ENCODE peak calls at places on chromosomes 2 and 18, in eight cellular contexts. P is brain microvascular endothelial cell, X is heart left ventricle, T is testis, B is SJSA1, C is neural progenitor cell, Y is A673, U is AG04450. F is an unnamed sample.

GRCh38 chr2:16900405-16901025 is 234.9 kb upstream of the CYRIA start:
- DNase-seq in B (no peak), P (no peak), C (peak; percentile 71), T (peak; percentile 22), X (no peak), Y (peak; percentile 68), U (no peak), F (no peak)

GRCh38 chr2:41621578-41621977 is 426.2 kb upstream of the PKDCC start:
- DNase-seq in U (no peak), X (no peak), P (no peak), B (no peak), Y (no peak), C (no peak), T (no peak), F (no peak)

GRCh38 chr2:174516495-174517378 is 29.9 kb upstream of the GPR155 start:
- DNase-seq in C (no peak), B (no peak), X (no peak), T (no peak), U (no peak), Y (no peak), P (no peak), F (no peak)

GRCh38 chr2:144099340-144099739 is 420.6 kb downstream of the ZEB2 start:
- DNase-seq in U (no peak), P (no peak), Y (no peak), C (no peak), T (no peak), B (no peak), X (no peak), F (no peak)

GRCh38 chr2:96359310-96359709 is 23.7 kb downstream of the NCAPH start:
- DNase-seq in Y (no peak), P (no peak), B (no peak), C (no peak), T (peak; percentile 65), X (no peak), U (no peak), F (no peak)

GRCh38 chr18:76493213-76494107 is 1.6 kb downstream of the ZNF516 start:
- DNase-seq in C (peak; percentile 68), Y (peak; percentile 56), T (no peak), P (peak; percentile 40), U (no peak), B (peak; percentile 66), X (no peak), F (peak; percentile 72)

GRCh38 chr2:35946431-35946991 is 409.1 kb upstream of the CRIM1 start:
- DNase-seq in X (no peak), Y (no peak), T (no peak), B (no peak), P (no peak), U (no peak), C (no peak), F (no peak)

GRCh38 chr2:172065086-172065485 is 20.2 kb upstream of the DLX1 start:
- DNase-seq in T (no peak), U (no peak), Y (no peak), P (no peak), X (no peak), B (no peak), C (no peak), F (peak; percentile 25)

GRCh38 chr18:63879684-63880083 is 7.8 kb upstream of the SERPINB2 start:
- DNase-seq in Y (no peak), X (no peak), C (no peak), P (peak; percentile 54), U (no peak), B (no peak), T (no peak), F (peak; percentile 19)

GRCh38 chr2:215870088-215870490 is 143.3 kb downstream of the MREG start:
- DNase-seq in B (no peak), C (no peak), X (no peak), U (no peak), T (no peak), Y (peak; percentile 49), P (peak; percentile 37), F (peak; percentile 82)

GRCh38 chr2:188610827-188611226 is 319.2 kb downstream of the GULP1 start:
- DNase-seq in U (no peak), Y (no peak), B (no peak), C (no peak), T (no peak), X (no peak), P (no peak), F (peak; percentile 61)

GRCh38 chr18:37698508-37699035 is 133.0 kb upstream of the CELF4 start:
- DNase-seq in U (no peak), X (no peak), P (no peak), B (no peak), C (no peak), T (no peak), Y (no peak), F (no peak)

GRCh38 chr2:60794271-60794863 is 38.3 kb downstream of the PAPOLG start:
- DNase-seq in C (no peak), X (no peak), P (no peak), B (peak; percentile 9), Y (peak; percentile 58), T (no peak), U (no peak), F (peak; percentile 34)

GRCh38 chr2:30511122-30512083 is 64.4 kb downstream of the LCLAT1 start:
- DNase-seq in Y (no peak), X (peak; percentile 46), U (no peak), P (peak; percentile 72), B (peak; percentile 68), T (no peak), C (no peak), F (peak; percentile 81)

GRCh38 chr2:100137877-100138570 is 4.4 kb downstream of the AFF3 start:
- DNase-seq in Y (no peak), U (no peak), C (no peak), B (no peak), T (no peak), P (no peak), X (no peak), F (no peak)

GRCh38 chr2:217367464-217367863 is 507.6 kb upstream of the TNP1 start:
- DNase-seq in P (no peak), C (no peak), T (no peak), B (peak; percentile 60), U (peak; percentile 48), X (no peak), Y (no peak), F (no peak)

GRCh38 chr2:8019934-8020333 is 661.9 kb upstream of the ID2 start:
- DNase-seq in P (no peak), T (no peak), X (no peak), B (no peak), C (no peak), Y (no peak), U (no peak), F (no peak)

GRCh38 chr2:127355407-127356008 is 32.3 kb downstream of the MAP3K2 start:
- DNase-seq in U (no peak), B (peak; percentile 6), T (no peak), X (no peak), Y (peak; percentile 22), C (peak; percentile 18), P (no peak), F (peak; percentile 27)

GRCh38 chr18:11948852-11949523 is 32.3 kb upstream of the IMPA2 start:
- DNase-seq in U (no peak), T (no peak), Y (no peak), P (no peak), B (peak; percentile 71), X (no peak), C (no peak), F (no peak)

GRCh38 chr2:230714122-230714453 is 1.4 kb downstream of the CAB39 start:
- DNase-seq in B (peak; percentile 79), U (no peak), T (no peak), X (no peak), P (peak; percentile 66), C (peak; percentile 29), Y (peak; percentile 52), F (peak; percentile 81)
- H3K4me3 ChIP-seq in B (peak overlapping the region; percentile 99), U (peak overlapping the region; percentile 84), T (peak overlapping the region; percentile 95), X (peak overlapping the region; percentile 98), P (peak overlapping the region; percentile 84), C (peak overlapping the region; percentile 84), Y (peak overlapping the region; percentile 92), F (peak overlapping the region; percentile 87)

GRCh38 chr2:158755738-158756137 is 39.4 kb upstream of the DAPL1 start:
- DNase-seq in B (no peak), P (no peak), U (no peak), T (peak; percentile 27), X (no peak), C (peak; percentile 34), Y (peak; percentile 22), F (no peak)

GRCh38 chr2:158756331-158756730 is 38.8 kb upstream of the DAPL1 start:
- DNase-seq in Y (no peak), B (no peak), T (no peak), P (no peak), U (no peak), C (no peak), X (no peak), F (peak; percentile 70)

GRCh38 chr2:158755310-158755709 is 39.8 kb upstream of the DAPL1 start:
- DNase-seq in B (no peak), X (no peak), T (no peak), C (no peak), Y (no peak), U (no peak), P (no peak), F (peak; percentile 48)

GRCh38 chr2:158754303-158754611 is 40.9 kb upstream of the DAPL1 start:
- DNase-seq in B (no peak), T (no peak), C (no peak), X (no peak), Y (no peak), P (no peak), U (no peak), F (no peak)

DNA sequence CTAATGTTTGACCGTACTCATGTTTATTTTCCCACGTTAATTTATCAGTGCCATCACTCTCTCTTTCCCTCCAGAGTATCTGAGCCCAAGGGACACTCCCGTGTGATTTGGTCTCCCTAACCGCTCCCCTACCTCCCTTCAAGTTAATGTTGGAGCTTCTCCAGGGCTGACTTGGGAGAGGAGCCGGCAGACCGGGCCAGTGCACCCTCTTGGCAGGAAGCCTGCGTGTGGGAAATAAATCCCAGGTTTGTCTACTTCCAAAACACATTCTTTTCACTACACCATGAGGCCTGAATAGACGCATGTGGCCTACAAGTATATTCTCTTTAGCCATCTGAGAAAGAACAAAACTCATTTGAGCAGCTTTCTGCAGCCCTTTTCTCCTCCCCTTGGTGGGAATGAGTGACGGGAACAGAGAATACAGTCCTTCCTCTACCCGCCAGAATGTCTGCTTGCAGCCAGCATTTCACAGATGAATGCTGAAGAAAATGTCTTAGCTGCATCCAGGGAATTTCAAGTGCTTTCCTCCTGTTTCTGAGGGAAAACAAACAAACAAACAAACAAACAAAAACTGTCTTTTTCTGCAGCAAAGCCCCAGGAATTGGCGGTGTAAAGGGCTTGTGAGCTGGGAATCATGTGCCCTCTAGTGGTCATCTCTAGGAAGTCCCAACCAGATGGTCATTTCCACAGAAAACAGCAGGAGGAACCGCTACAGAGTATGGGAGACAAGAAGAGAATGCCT is 41.4 kb upstream of the DAPL1 start:
- DNase-seq in T (peak; percentile 66), B (peak; percentile 51), U (peak; percentile 30), Y (peak; percentile 71), C (peak; percentile 79), P (peak; percentile 49), X (peak; percentile 47), F (peak; percentile 78)
- H3K4me3 ChIP-seq in T (no peak overlapping the region), B (no peak overlapping the region), U (peak overlapping the region; percentile 21), Y (no peak overlapping the region), C (no peak overlapping the region), P (peak overlapping the region; percentile 24), X (peak overlapping the region; percentile 46), F (peak overlapping the region; percentile 22)

GRCh38 chr2:237571551-237571950 is 5.2 kb downstream of the PRLH start:
- DNase-seq in T (no peak), U (no peak), C (no peak), B (no peak), P (no peak), Y (no peak), X (no peak), F (no peak)
- H3K4me3 ChIP-seq in T (no peak overlapping the region), U (no peak overlapping the region), C (no peak overlapping the region), B (no peak overlapping the region), P (no peak overlapping the region), Y (no peak overlapping the region), X (no peak overlapping the region), F (no peak overlapping the region)

GRCh38 chr2:238299803-238300202 is 11.4 kb upstream of the PER2 start:
- DNase-seq in U (no peak), C (no peak), B (no peak), X (no peak), T (peak; percentile 76), P (no peak), Y (no peak), F (no peak)
- H3K4me3 ChIP-seq in U (no peak overlapping the region), C (no peak overlapping the region), B (no peak overlapping the region), X (no peak overlapping the region), T (no peak overlapping the region), P (no peak overlapping the region), Y (no peak overlapping the region), F (no peak overlapping the region)

F was measured in fibroblast of mammary gland.